ENCODE peak calls at places on chromosomes 2 and 18, in four cellular contexts. One of them, this sample, is unnamed.

GRCh38 chr2:12223732-12224131 is 477.3 kb downstream of the LPIN1 start:
- DNase-seq in astrocyte of the spinal cord: no peak
- DNase-seq in GM12865: no peak
- DNase-seq in esophagus squamous epithelium: no peak
- DNase-seq in this sample: no peak

GRCh38 chr2:154707994-154708393 is 9.5 kb downstream of the KCNJ3 start:
- DNase-seq in astrocyte of the spinal cord: no peak
- DNase-seq in GM12865: no peak
- DNase-seq in esophagus squamous epithelium: no peak
- DNase-seq in this sample: no peak

GRCh38 chr2:10449838-10450691 is 1.9 kb upstream of the ODC1 start:
- DNase-seq in astrocyte of the spinal cord: no peak
- DNase-seq in GM12865: no peak
- DNase-seq in esophagus squamous epithelium: no peak
- DNase-seq in this sample: no peak

GRCh38 chr18:59087391-59087790 is 52.3 kb upstream of the SEC11C start:
- DNase-seq in astrocyte of the spinal cord: no peak
- DNase-seq in GM12865: no peak
- DNase-seq in esophagus squamous epithelium: no peak
- DNase-seq in this sample: no peak

GRCh38 chr18:54247488-54248175 is 21.7 kb upstream of the POLI start:
- DNase-seq in astrocyte of the spinal cord: no peak
- DNase-seq in GM12865: peak
- DNase-seq in esophagus squamous epithelium: no peak
- DNase-seq in this sample: peak

GRCh38 chr2:199659207-199659606 is 191.8 kb downstream of the FTCDNL1 start:
- DNase-seq in astrocyte of the spinal cord: peak
- DNase-seq in GM12865: no peak
- DNase-seq in esophagus squamous epithelium: no peak
- DNase-seq in this sample: no peak

GRCh38 chr2:17815466-17816184 is 635 bp upstream of the MSGN1 start:
- DNase-seq in astrocyte of the spinal cord: no peak
- DNase-seq in GM12865: peak
- DNase-seq in esophagus squamous epithelium: no peak
- DNase-seq in this sample: no peak

GRCh38 chr2:29839306-29839705 is 82.1 kb downstream of the ALK start:
- DNase-seq in astrocyte of the spinal cord: no peak
- DNase-seq in GM12865: no peak
- DNase-seq in esophagus squamous epithelium: no peak
- DNase-seq in this sample: no peak

GRCh38 chr2:55401124-55401523 is 18.5 kb downstream of the CCDC88A start:
- DNase-seq in astrocyte of the spinal cord: no peak
- DNase-seq in GM12865: no peak
- DNase-seq in esophagus squamous epithelium: no peak
- DNase-seq in this sample: no peak

GRCh38 chr2:55399815-55400214 is 19.8 kb downstream of the CCDC88A start:
- DNase-seq in astrocyte of the spinal cord: no peak
- DNase-seq in GM12865: no peak
- DNase-seq in esophagus squamous epithelium: no peak
- DNase-seq in this sample: no peak

GRCh38 chr2:55391155-55391554 is 28.5 kb downstream of the CCDC88A start:
- DNase-seq in astrocyte of the spinal cord: no peak
- DNase-seq in GM12865: peak
- DNase-seq in esophagus squamous epithelium: no peak
- DNase-seq in this sample: no peak

GRCh38 chr2:55391615-55392242 is 27.9 kb downstream of the CCDC88A start:
- DNase-seq in astrocyte of the spinal cord: no peak
- DNase-seq in GM12865: no peak
- DNase-seq in esophagus squamous epithelium: no peak
- DNase-seq in this sample: no peak

GRCh38 chr2:55395724-55396605 is 23.7 kb downstream of the CCDC88A start:
- DNase-seq in astrocyte of the spinal cord: no peak
- DNase-seq in GM12865: no peak
- DNase-seq in esophagus squamous epithelium: no peak
- DNase-seq in this sample: peak
- TF ChIP-seq CTCF in astrocyte of the spinal cord: no peak
- TF ChIP-seq CTCF in GM12865: no peak
- TF ChIP-seq CTCF in esophagus squamous epithelium: no peak
- TF ChIP-seq CTCF in this sample: no peak

GRCh38 chr2:204434660-204435462 is 110.4 kb upstream of the PARD3B start:
- DNase-seq in astrocyte of the spinal cord: peak
- DNase-seq in GM12865: no peak
- DNase-seq in esophagus squamous epithelium: no peak
- DNase-seq in this sample: no peak
- TF ChIP-seq CTCF in astrocyte of the spinal cord: no peak
- TF ChIP-seq CTCF in GM12865: no peak
- TF ChIP-seq CTCF in esophagus squamous epithelium: no peak
- TF ChIP-seq CTCF in this sample: no peak

DNA sequence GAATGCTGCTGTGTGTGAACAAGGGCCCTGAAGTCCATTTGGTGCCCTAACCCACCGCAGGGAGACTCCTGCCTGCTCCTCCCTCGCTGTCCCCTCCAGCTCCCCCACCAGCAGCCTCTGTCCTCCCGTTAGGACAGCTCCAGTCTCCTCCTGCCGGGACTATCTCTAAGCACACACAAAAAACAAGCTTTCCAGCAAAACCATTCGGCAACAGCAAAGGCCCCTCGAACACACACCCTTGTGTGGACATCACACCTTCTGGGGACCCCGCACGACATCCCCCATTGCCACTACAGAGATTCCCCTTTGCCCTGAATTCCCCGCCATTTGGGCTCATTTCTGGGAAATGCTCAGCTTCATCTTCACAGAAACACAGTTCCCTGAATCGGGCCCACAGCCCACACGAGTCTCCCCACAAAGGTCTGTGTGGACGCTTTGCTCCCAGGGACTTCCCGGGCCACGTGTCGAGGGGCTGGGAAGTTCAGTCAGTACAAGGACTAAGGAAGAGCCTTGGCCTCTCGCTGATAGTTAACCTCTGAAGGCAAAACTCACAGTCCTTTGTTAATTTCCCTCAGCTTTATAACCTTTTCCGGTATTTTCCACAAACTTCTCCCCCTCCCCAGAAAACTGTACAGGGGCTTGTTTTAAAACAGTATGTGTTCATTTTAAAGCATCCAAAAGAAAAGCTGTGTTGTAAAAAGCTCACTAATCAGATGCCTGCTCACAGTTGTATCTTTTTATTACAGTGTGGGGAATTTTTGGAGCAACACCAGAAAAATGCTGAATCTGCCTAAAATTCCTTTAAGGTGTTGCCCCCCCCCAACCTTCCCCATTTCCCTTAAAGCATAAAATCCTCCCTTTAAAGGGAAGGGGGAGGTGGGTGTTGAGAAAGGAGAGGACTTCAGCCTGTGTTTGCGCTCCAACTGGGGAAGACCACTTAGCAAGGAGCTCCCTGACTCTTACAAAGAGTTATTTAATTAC is 25.9 kb downstream of the SMAD7 start:
- DNase-seq in astrocyte of the spinal cord: no peak
- DNase-seq in GM12865: no peak
- DNase-seq in esophagus squamous epithelium: no peak
- DNase-seq in this sample: no peak
- TF ChIP-seq CTCF in astrocyte of the spinal cord: peak
- TF ChIP-seq CTCF in GM12865: no peak
- TF ChIP-seq CTCF in esophagus squamous epithelium: no peak
- TF ChIP-seq CTCF in this sample: no peak

GRCh38 chr2:54115284-54116137 is at the start of gene ACYP2:
- DNase-seq in astrocyte of the spinal cord: peak
- DNase-seq in GM12865: peak
- DNase-seq in esophagus squamous epithelium: peak
- DNase-seq in this sample: peak
- TF ChIP-seq CTCF in astrocyte of the spinal cord: peak
- TF ChIP-seq CTCF in GM12865: no peak
- TF ChIP-seq CTCF in esophagus squamous epithelium: no peak
- TF ChIP-seq CTCF in this sample: no peak

GRCh38 chr18:11309172-11309571 is 159.8 kb upstream of the PIEZO2 start:
- DNase-seq in astrocyte of the spinal cord: no peak
- DNase-seq in GM12865: peak
- DNase-seq in esophagus squamous epithelium: no peak
- DNase-seq in this sample: no peak
- TF ChIP-seq CTCF in astrocyte of the spinal cord: peak
- TF ChIP-seq CTCF in GM12865: peak
- TF ChIP-seq CTCF in esophagus squamous epithelium: no peak
- TF ChIP-seq CTCF in this sample: no peak

GRCh38 chr18:62566199-62566598 is 43.4 kb downstream of the ZCCHC2 start:
- DNase-seq in astrocyte of the spinal cord: peak
- DNase-seq in GM12865: no peak
- DNase-seq in esophagus squamous epithelium: no peak
- DNase-seq in this sample: no peak
- TF ChIP-seq CTCF in astrocyte of the spinal cord: no peak
- TF ChIP-seq CTCF in GM12865: no peak
- TF ChIP-seq CTCF in esophagus squamous epithelium: no peak
- TF ChIP-seq CTCF in this sample: no peak

GRCh38 chr18:77482190-77482928 is 232.7 kb downstream of the GALR1 start:
- DNase-seq in astrocyte of the spinal cord: peak
- DNase-seq in GM12865: no peak
- DNase-seq in esophagus squamous epithelium: no peak
- DNase-seq in this sample: no peak
- TF ChIP-seq CTCF in astrocyte of the spinal cord: no peak
- TF ChIP-seq CTCF in GM12865: no peak
- TF ChIP-seq CTCF in esophagus squamous epithelium: no peak
- TF ChIP-seq CTCF in this sample: no peak

GRCh38 chr2:42040643-42041277 is 7.1 kb upstream of the PKDCC start:
- DNase-seq in astrocyte of the spinal cord: no peak
- DNase-seq in GM12865: no peak
- DNase-seq in esophagus squamous epithelium: no peak
- DNase-seq in this sample: no peak
- TF ChIP-seq CTCF in astrocyte of the spinal cord: no peak
- TF ChIP-seq CTCF in GM12865: no peak
- TF ChIP-seq CTCF in esophagus squamous epithelium: no peak
- TF ChIP-seq CTCF in this sample: no peak

DNA sequence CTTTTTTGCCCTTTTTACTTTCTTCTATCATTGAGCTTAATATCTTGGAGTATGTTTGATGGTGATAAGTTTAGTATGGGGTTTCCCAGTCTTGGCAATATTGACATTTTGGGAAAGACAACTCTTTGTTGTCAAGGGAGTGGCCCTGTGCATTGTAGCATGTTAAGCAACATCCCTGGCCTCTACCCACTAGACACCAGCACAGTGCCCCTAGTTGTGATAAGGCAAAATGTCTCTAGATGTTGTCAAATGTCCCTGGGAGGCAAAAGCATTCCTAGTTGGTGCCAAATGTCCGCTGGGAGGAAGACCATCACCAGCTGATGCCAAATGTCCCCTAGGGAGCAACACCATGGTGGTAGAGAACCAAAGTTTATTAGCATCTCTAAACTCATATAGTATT is 28.2 kb downstream of the GULP1 start:
- DNase-seq in astrocyte of the spinal cord: no peak
- DNase-seq in GM12865: no peak
- DNase-seq in esophagus squamous epithelium: no peak
- DNase-seq in this sample: no peak
- TF ChIP-seq CTCF in astrocyte of the spinal cord: no peak
- TF ChIP-seq CTCF in GM12865: no peak
- TF ChIP-seq CTCF in esophagus squamous epithelium: no peak
- TF ChIP-seq CTCF in this sample: no peak

This sample was measured in GM20000.